ENCODE peak calls at places on chromosome 1, in seven cellular contexts. C is A549; N is GM23338; A is gastrocnemius medialis; D is heart right ventricle; Z is CD8-positive, alpha-beta T cell; H is breast epithelium. Q is an unnamed sample.
A peak's percentile ranks its signal among the peaks of the same experiment; 100 is the strongest.

GRCh38 chr1:30305519-30305918 is 417.9 kb downstream of the MATN1 start:
- DNase-seq in H (no peak), N (no peak), A (no peak), Z (no peak), C (no peak), D (no peak), Q (no peak)

GRCh38 chr1:47262787-47263413 is 30.9 kb upstream of the TAL1 start:
- DNase-seq in Z (no peak), H (no peak), D (no peak), C (peak; percentile 48), N (peak; percentile 75), A (peak; percentile 12), Q (peak; percentile 52)

GRCh38 chr1:225460021-225460736 is 32.3 kb upstream of the LBR start:
- DNase-seq in Z (no peak), N (peak; percentile 24), C (no peak), A (no peak), H (no peak), D (no peak), Q (no peak)

GRCh38 chr1:223727541-223727940 is 15.2 kb downstream of the CAPN2 start:
- DNase-seq in N (no peak), A (no peak), C (no peak), H (no peak), D (no peak), Z (no peak), Q (no peak)

GRCh38 chr1:156785458-156785857 is 18.1 kb downstream of the PRCC start:
- DNase-seq in D (no peak), H (no peak), A (no peak), C (no peak), Z (no peak), N (no peak), Q (no peak)

GRCh38 chr1:160879056-160879455 is 5.9 kb downstream of the ITLN1 start:
- DNase-seq in N (no peak), C (no peak), Z (no peak), A (no peak), D (no peak), H (no peak), Q (no peak)

GRCh38 chr1:21541835-21542234 is 32.6 kb downstream of the ALPL start:
- DNase-seq in H (peak; percentile 76), C (no peak), D (peak; percentile 45), A (no peak), Z (no peak), N (no peak), Q (no peak)

GRCh38 chr1:6249732-6250689 is 6.0 kb downstream of the HES3 start:
- DNase-seq in D (no peak), A (no peak), N (peak; percentile 71), C (no peak), Z (no peak), H (no peak), Q (no peak)

GRCh38 chr1:33394716-33395115 is 36.2 kb downstream of the PHC2 start:
- DNase-seq in A (no peak), H (no peak), D (no peak), N (no peak), C (no peak), Z (no peak), Q (no peak)

GRCh38 chr1:180299486-180300246 is 69.6 kb downstream of the LHX4 start:
- DNase-seq in A (no peak), Z (no peak), N (no peak), C (no peak), H (no peak), D (no peak), Q (no peak)

GRCh38 chr1:2132222-2133038 is 62.1 kb downstream of the FAAP20 start:
- DNase-seq in D (peak; percentile 47), A (no peak), N (peak; percentile 85), C (peak; percentile 14), H (no peak), Z (no peak), Q (no peak)

GRCh38 chr1:235918032-235918431 is 51.3 kb upstream of the LYST start:
- DNase-seq in A (no peak), D (no peak), H (no peak), N (no peak), C (no peak), Z (no peak), Q (no peak)

GRCh38 chr1:29633784-29634183 is 397.5 kb downstream of the PTPRU start:
- DNase-seq in H (no peak), Z (no peak), N (no peak), A (no peak), D (no peak), C (no peak), Q (no peak)

GRCh38 chr1:156703336-156703735 is 2.0 kb downstream of the CRABP2 start:
- DNase-seq in N (no peak), Z (no peak), H (no peak), C (no peak), D (no peak), A (no peak), Q (no peak)

GRCh38 chr1:46655848-46656247 is 12.3 kb downstream of the ATPAF1 start:
- DNase-seq in D (no peak), H (no peak), N (no peak), A (no peak), Z (no peak), C (no peak), Q (no peak)

GRCh38 chr1:57897581-57897980 is 473.7 kb upstream of the DAB1 start:
- DNase-seq in D (no peak), Z (no peak), C (no peak), A (no peak), N (peak; percentile 52), H (no peak), Q (no peak)

GRCh38 chr1:57894315-57894714 is 470.5 kb upstream of the DAB1 start:
- DNase-seq in D (no peak), H (no peak), C (no peak), Z (no peak), A (no peak), N (peak; percentile 19), Q (no peak)

DNA sequence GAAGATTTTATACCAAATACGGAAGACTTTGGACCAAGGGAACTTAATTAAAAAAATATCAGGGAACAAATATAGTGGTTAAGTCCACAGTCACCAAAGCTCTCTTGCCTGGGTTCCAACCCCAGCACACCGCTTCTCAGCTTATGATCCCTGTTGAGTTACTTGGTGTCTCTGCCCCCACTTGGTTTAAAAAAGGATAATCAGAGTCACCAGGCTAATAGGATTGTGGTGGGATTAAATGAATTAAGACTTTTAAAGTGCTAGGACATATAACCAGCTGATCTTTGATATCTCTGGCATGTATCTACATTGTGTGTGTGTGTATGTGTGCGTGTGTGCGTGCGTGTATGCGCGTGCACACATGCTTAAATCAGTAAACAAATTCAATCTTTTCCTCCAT is 474.7 kb upstream of the DAB1 start:
- DNase-seq in H (no peak), C (no peak), A (no peak), D (no peak), Z (no peak), N (no peak), Q (no peak)
- TF ChIP-seq CTCF in H (no peak), C (no peak), A (no peak), D (no peak), Z (no peak), N (no peak), Q (no peak)

DNA sequence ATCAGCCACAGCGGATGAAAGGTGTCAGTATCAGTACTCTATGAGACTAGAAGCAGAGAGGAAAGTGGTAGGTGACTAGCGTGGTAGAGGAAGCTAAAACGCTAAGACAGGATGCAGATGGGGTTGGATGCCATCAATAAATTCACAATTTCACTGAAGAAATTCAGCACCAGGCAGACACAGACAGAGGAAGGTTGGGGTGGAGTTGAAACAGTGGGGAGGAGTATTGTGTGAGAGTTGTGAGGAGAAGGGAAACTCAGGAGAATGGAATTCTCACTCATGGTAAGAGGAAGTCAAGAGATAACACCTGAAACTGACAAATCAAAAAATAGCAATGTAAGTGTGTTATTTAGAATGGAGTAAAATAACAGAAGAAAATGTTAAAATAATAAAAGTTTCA is 208.5 kb upstream of the DAB1 start:
- DNase-seq in D (no peak), C (no peak), N (peak; percentile 14), Z (no peak), H (no peak), A (no peak), Q (no peak)
- H3K4me1 ChIP-seq in D (no peaks in the 10 kb centered on the region), C (no peaks in the 10 kb centered on the region), N (peaks cover 17% of the 10 kb centered on the region), Z (no peaks in the 10 kb centered on the region), H (no peaks in the 10 kb centered on the region), A (no peaks in the 10 kb centered on the region), Q (no peaks in the 10 kb centered on the region)

GRCh38 chr1:13889495-13889894 is 189.5 kb downstream of the PRDM2 start:
- DNase-seq in D (no peak), N (no peak), C (no peak), Z (no peak), A (no peak), H (no peak), Q (no peak)

GRCh38 chr1:13892671-13893325 is 192.8 kb downstream of the PRDM2 start:
- DNase-seq in H (no peak), Z (no peak), D (peak; percentile 29), C (no peak), N (peak; percentile 56), A (no peak), Q (no peak)

GRCh38 chr1:13890766-13891165 is 190.8 kb downstream of the PRDM2 start:
- DNase-seq in N (no peak), A (no peak), H (no peak), Z (no peak), C (no peak), D (no peak), Q (no peak)

GRCh38 chr1:13892141-13892670 is 192.2 kb downstream of the PRDM2 start:
- DNase-seq in A (no peak), C (no peak), H (no peak), D (no peak), N (peak; percentile 25), Z (no peak), Q (no peak)

DNA sequence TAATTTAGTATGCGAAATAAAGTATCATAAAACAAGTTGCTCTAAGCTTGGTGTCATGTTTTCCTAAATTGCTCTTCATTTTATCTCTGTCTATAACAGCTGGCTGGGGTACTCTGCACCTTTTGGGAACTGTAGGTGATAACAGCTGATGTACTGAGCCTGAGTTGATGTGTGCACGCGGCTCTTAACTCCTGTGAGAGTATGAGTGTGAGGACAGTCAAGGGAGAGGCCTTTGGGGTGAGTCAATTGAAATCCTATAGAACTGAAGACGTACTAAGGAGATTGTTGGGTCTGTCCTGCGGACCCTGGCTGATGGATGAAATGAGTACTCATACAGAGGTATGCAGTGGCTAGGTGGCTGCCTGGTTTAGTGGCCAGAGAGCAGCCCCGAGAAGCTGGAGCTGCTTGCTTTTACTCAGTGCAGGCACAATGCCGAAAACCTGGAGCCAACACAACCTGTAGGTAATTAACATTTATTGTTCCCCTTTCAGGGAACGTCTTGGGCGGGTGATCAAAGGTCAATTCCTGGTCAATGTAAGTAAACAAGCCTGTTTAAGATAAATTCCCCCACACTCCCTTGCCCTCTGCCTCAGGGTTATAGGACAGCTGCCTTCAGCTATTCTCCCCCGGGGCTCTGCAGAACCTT is 188.5 kb downstream of the PRDM2 start:
- DNase-seq in C (no peak), A (no peak), D (no peak), Z (no peak), H (no peak), N (no peak), Q (no peak)
- H3K4me3 ChIP-seq in C (no peak overlapping the region), A (no peak overlapping the region), D (no peak overlapping the region), Z (no peak overlapping the region), H (no peak overlapping the region), N (no peak overlapping the region), Q (no peak overlapping the region)

GRCh38 chr1:100396651-100397050 is 44.3 kb downstream of the CDC14A start:
- DNase-seq in D (no peak), H (no peak), C (no peak), N (no peak), Z (no peak), A (no peak), Q (no peak)
- TF ChIP-seq CTCF in D (peak; percentile 25), H (no peak), C (no peak), N (no peak), Z (peak; percentile 14), A (no peak), Q (no peak)

Q was measured in tibial nerve.